ENCODE peak calls at places on chromosome 11, in eight cellular contexts. One of them, this sample, is unnamed.

GRCh38 chr11:124608146-124608545 is 3.1 kb upstream of the PANX3 start:
- DNase-seq in WTC11: no peak
- DNase-seq in A549: no peak
- DNase-seq in adrenal gland: no peak
- DNase-seq in choroid plexus epithelial cell: no peak
- DNase-seq in Caco-2: no peak
- DNase-seq in PC-9: no peak
- DNase-seq in Calu3: no peak
- DNase-seq in this sample: no peak

GRCh38 chr11:76627541-76628082 is 42.9 kb downstream of the LRRC32 start:
- DNase-seq in WTC11: no peak
- DNase-seq in adrenal gland: peak
- DNase-seq in A549: no peak
- DNase-seq in PC-9: no peak
- DNase-seq in Caco-2: no peak
- DNase-seq in Calu3: no peak
- DNase-seq in choroid plexus epithelial cell: no peak
- DNase-seq in this sample: no peak

GRCh38 chr11:64268687-64269379 is 15.6 kb downstream of the BAD start:
- DNase-seq in WTC11: peak
- DNase-seq in PC-9: peak
- DNase-seq in Calu3: peak
- DNase-seq in Caco-2: peak
- DNase-seq in adrenal gland: peak
- DNase-seq in choroid plexus epithelial cell: peak
- DNase-seq in A549: no peak
- DNase-seq in this sample: peak

GRCh38 chr11:83092488-83093384 is 21.0 kb upstream of the RAB30 start:
- DNase-seq in choroid plexus epithelial cell: peak
- DNase-seq in WTC11: no peak
- DNase-seq in A549: peak
- DNase-seq in Caco-2: peak
- DNase-seq in Calu3: peak
- DNase-seq in PC-9: peak
- DNase-seq in adrenal gland: peak
- DNase-seq in this sample: no peak

GRCh38 chr11:48094643-48095339 is 114.4 kb downstream of the PTPRJ start:
- DNase-seq in Caco-2: no peak
- DNase-seq in A549: no peak
- DNase-seq in Calu3: no peak
- DNase-seq in choroid plexus epithelial cell: no peak
- DNase-seq in PC-9: no peak
- DNase-seq in adrenal gland: no peak
- DNase-seq in WTC11: no peak
- DNase-seq in this sample: no peak

GRCh38 chr11:57903441-57904123 is 120.1 kb upstream of the OR9Q1 start:
- DNase-seq in PC-9: peak
- DNase-seq in WTC11: no peak
- DNase-seq in choroid plexus epithelial cell: no peak
- DNase-seq in adrenal gland: no peak
- DNase-seq in Caco-2: peak
- DNase-seq in A549: peak
- DNase-seq in Calu3: peak
- DNase-seq in this sample: no peak

GRCh38 chr11:96197221-96197620 is 145.8 kb downstream of the MAML2 start:
- DNase-seq in adrenal gland: no peak
- DNase-seq in WTC11: no peak
- DNase-seq in A549: no peak
- DNase-seq in Calu3: no peak
- DNase-seq in Caco-2: no peak
- DNase-seq in PC-9: no peak
- DNase-seq in choroid plexus epithelial cell: peak
- DNase-seq in this sample: no peak

GRCh38 chr11:4118107-4118506 is 23.5 kb downstream of the RRM1 start:
- DNase-seq in PC-9: no peak
- DNase-seq in Caco-2: no peak
- DNase-seq in adrenal gland: no peak
- DNase-seq in WTC11: no peak
- DNase-seq in choroid plexus epithelial cell: peak
- DNase-seq in A549: no peak
- DNase-seq in Calu3: no peak
- DNase-seq in this sample: no peak

GRCh38 chr11:129917231-129917630 is 21.9 kb upstream of the NFRKB start:
- DNase-seq in PC-9: no peak
- DNase-seq in choroid plexus epithelial cell: no peak
- DNase-seq in WTC11: no peak
- DNase-seq in Caco-2: no peak
- DNase-seq in Calu3: no peak
- DNase-seq in adrenal gland: no peak
- DNase-seq in A549: no peak
- DNase-seq in this sample: no peak

GRCh38 chr11:44275961-44276550 is 33.9 kb downstream of the ALX4 start:
- DNase-seq in A549: no peak
- DNase-seq in Caco-2: no peak
- DNase-seq in adrenal gland: no peak
- DNase-seq in WTC11: no peak
- DNase-seq in Calu3: no peak
- DNase-seq in PC-9: no peak
- DNase-seq in choroid plexus epithelial cell: no peak
- DNase-seq in this sample: no peak

GRCh38 chr11:38153985-38154384 is 1555.9 kb upstream of the RAG2 start:
- DNase-seq in WTC11: no peak
- DNase-seq in A549: no peak
- DNase-seq in adrenal gland: no peak
- DNase-seq in Calu3: no peak
- DNase-seq in PC-9: no peak
- DNase-seq in Caco-2: no peak
- DNase-seq in choroid plexus epithelial cell: no peak
- DNase-seq in this sample: no peak

GRCh38 chr11:124119103-124119502 is 3.9 kb downstream of the VWA5A start:
- DNase-seq in Calu3: no peak
- DNase-seq in A549: no peak
- DNase-seq in adrenal gland: no peak
- DNase-seq in PC-9: no peak
- DNase-seq in choroid plexus epithelial cell: no peak
- DNase-seq in Caco-2: no peak
- DNase-seq in WTC11: no peak
- DNase-seq in this sample: no peak

GRCh38 chr11:33936745-33937612 is 45.1 kb upstream of the LMO2 start:
- DNase-seq in PC-9: no peak
- DNase-seq in Caco-2: no peak
- DNase-seq in choroid plexus epithelial cell: peak
- DNase-seq in adrenal gland: peak
- DNase-seq in A549: no peak
- DNase-seq in WTC11: no peak
- DNase-seq in Calu3: peak
- DNase-seq in this sample: peak

GRCh38 chr11:93032580-93032979 is 63.1 kb downstream of the MTNR1B start:
- DNase-seq in A549: no peak
- DNase-seq in adrenal gland: no peak
- DNase-seq in Caco-2: no peak
- DNase-seq in Calu3: no peak
- DNase-seq in WTC11: no peak
- DNase-seq in choroid plexus epithelial cell: peak
- DNase-seq in PC-9: no peak
- DNase-seq in this sample: no peak

GRCh38 chr11:61335355-61335710 is 2.3 kb downstream of the TKFC start:
- DNase-seq in Caco-2: no peak
- DNase-seq in WTC11: no peak
- DNase-seq in A549: no peak
- DNase-seq in Calu3: no peak
- DNase-seq in adrenal gland: no peak
- DNase-seq in PC-9: no peak
- DNase-seq in choroid plexus epithelial cell: no peak
- DNase-seq in this sample: peak

GRCh38 chr11:73121692-73122091 is 20.4 kb downstream of the FCHSD2 start:
- DNase-seq in A549: no peak
- DNase-seq in Calu3: no peak
- DNase-seq in choroid plexus epithelial cell: no peak
- DNase-seq in PC-9: no peak
- DNase-seq in Caco-2: no peak
- DNase-seq in WTC11: no peak
- DNase-seq in adrenal gland: no peak
- DNase-seq in this sample: no peak

GRCh38 chr11:47987781-47988180 is 7.4 kb downstream of the PTPRJ start:
- DNase-seq in choroid plexus epithelial cell: no peak
- DNase-seq in WTC11: no peak
- DNase-seq in A549: no peak
- DNase-seq in adrenal gland: no peak
- DNase-seq in Calu3: peak
- DNase-seq in Caco-2: no peak
- DNase-seq in PC-9: no peak
- DNase-seq in this sample: no peak

DNA sequence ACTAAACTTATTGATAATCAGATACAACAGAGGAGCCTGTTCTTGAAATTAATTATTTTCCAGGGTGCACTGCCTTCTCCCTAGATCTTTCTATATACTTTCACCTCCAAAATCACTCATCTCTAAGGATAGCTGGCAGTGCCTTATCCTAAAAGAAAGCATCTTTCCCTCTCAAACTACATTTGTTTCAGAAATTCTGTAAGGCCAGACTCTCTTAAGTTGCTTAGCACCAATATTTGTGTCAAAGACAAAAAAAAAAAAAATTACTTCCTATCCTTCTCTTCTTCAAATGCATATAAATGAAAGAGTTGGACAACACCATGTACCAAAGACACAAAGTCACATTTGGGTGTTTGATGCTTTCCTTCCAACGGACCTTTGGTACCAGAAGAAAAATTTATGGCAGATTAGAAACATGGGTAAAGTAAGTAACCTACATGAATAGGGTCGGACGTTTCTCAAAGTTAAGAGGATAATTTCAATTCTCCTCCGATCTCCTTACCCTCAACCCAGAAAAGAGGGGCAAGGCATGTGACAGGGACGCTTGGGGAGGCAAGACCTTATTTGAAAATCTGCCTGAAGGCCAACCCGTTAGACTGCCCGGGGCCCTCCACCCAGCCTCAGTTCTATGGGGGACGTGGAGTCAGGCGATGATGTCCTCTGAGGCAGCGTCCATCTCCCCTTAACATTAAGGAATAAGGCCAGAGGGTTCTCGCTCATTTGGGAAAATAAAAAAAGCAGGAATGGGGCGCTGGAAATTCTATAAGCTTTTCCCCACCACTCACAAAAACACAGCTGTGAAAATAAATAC is 66.3 kb downstream of the ETS1 start:
- DNase-seq in Calu3: no peak
- DNase-seq in A549: no peak
- DNase-seq in WTC11: no peak
- DNase-seq in PC-9: no peak
- DNase-seq in adrenal gland: no peak
- DNase-seq in choroid plexus epithelial cell: no peak
- DNase-seq in Caco-2: no peak
- DNase-seq in this sample: no peak
- TF ChIP-seq CTCF in Calu3: no peak
- TF ChIP-seq CTCF in A549: no peak
- TF ChIP-seq CTCF in WTC11: no peak
- TF ChIP-seq CTCF in PC-9: no peak
- TF ChIP-seq CTCF in adrenal gland: no peak
- TF ChIP-seq CTCF in choroid plexus epithelial cell: no peak
- TF ChIP-seq CTCF in Caco-2: no peak
- TF ChIP-seq CTCF in this sample: peak

GRCh38 chr11:30328676-30329075 is 5.8 kb downstream of the ARL14EP start:
- DNase-seq in adrenal gland: no peak
- DNase-seq in choroid plexus epithelial cell: peak
- DNase-seq in PC-9: no peak
- DNase-seq in WTC11: no peak
- DNase-seq in Caco-2: no peak
- DNase-seq in A549: no peak
- DNase-seq in Calu3: no peak
- DNase-seq in this sample: no peak

GRCh38 chr11:30329150-30329940 is 6.4 kb downstream of the ARL14EP start:
- DNase-seq in A549: no peak
- DNase-seq in PC-9: no peak
- DNase-seq in choroid plexus epithelial cell: no peak
- DNase-seq in WTC11: no peak
- DNase-seq in Caco-2: no peak
- DNase-seq in Calu3: no peak
- DNase-seq in adrenal gland: no peak
- DNase-seq in this sample: no peak

GRCh38 chr11:30333405-30333804 is 10.5 kb downstream of the ARL14EP start:
- DNase-seq in Calu3: peak
- DNase-seq in WTC11: no peak
- DNase-seq in PC-9: no peak
- DNase-seq in Caco-2: no peak
- DNase-seq in A549: no peak
- DNase-seq in choroid plexus epithelial cell: peak
- DNase-seq in adrenal gland: no peak
- DNase-seq in this sample: peak
- TF ChIP-seq CTCF in Calu3: no peak
- TF ChIP-seq CTCF in WTC11: no peak
- TF ChIP-seq CTCF in PC-9: peak
- TF ChIP-seq CTCF in Caco-2: peak
- TF ChIP-seq CTCF in A549: peak
- TF ChIP-seq CTCF in choroid plexus epithelial cell: peak
- TF ChIP-seq CTCF in adrenal gland: peak
- TF ChIP-seq CTCF in this sample: peak

DNA sequence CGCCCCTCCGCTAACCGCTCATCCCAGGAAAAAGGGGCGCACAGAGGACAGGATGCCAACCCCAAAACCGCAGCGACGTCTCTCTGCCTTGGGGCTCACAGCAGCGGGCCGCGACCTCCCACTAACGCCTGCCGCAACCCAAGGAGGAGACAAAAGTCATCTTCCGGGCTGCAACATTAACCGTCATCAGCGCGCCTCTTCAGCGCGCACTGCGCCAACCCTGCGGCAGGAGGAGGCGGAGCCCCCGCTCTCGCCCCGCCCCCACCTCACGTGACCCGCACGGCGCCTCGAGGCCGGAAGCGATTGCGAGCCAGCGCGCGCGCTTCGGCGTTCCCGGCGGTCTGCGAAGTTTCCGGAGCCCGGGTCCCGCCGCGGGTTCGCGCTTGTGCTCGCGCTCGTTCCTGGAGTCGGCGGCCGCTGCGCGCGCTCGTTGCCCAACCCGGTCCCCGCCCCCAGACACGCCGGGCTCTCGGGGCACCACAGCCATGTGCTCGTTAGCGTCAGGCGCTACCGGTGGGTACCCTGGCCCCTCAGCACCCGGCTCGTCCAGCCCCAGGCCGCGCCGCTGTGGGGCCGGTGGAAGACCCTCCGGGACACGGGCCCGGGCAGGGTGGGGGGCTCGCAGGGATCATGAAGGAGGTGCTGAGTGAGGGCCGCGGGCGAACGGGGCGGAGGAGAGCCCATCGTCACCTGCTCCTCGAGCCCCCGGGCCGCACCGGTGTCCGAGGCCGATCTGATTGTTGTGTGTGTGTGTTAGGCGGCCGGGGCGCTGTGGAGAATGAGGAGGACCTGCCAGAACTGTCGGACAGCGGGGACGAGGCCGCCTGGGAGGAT is at the start of gene PRMT3:
- DNase-seq in choroid plexus epithelial cell: peak
- DNase-seq in Calu3: peak
- DNase-seq in Caco-2: peak
- DNase-seq in adrenal gland: peak
- DNase-seq in PC-9: peak
- DNase-seq in WTC11: peak
- DNase-seq in A549: peak
- DNase-seq in this sample: peak
- TF ChIP-seq CTCF in choroid plexus epithelial cell: no peak
- TF ChIP-seq CTCF in Calu3: peak
- TF ChIP-seq CTCF in Caco-2: peak
- TF ChIP-seq CTCF in adrenal gland: peak
- TF ChIP-seq CTCF in PC-9: peak
- TF ChIP-seq CTCF in WTC11: peak
- TF ChIP-seq CTCF in A549: peak
- TF ChIP-seq CTCF in this sample: no peak

GRCh38 chr11:3109434-3109833 is 52.2 kb upstream of the CARS1 start:
- DNase-seq in adrenal gland: no peak
- DNase-seq in Caco-2: no peak
- DNase-seq in PC-9: no peak
- DNase-seq in Calu3: no peak
- DNase-seq in WTC11: peak
- DNase-seq in A549: no peak
- DNase-seq in choroid plexus epithelial cell: no peak
- DNase-seq in this sample: no peak
- TF ChIP-seq CTCF in adrenal gland: no peak
- TF ChIP-seq CTCF in Caco-2: no peak
- TF ChIP-seq CTCF in PC-9: no peak
- TF ChIP-seq CTCF in Calu3: no peak
- TF ChIP-seq CTCF in WTC11: no peak
- TF ChIP-seq CTCF in A549: no peak
- TF ChIP-seq CTCF in choroid plexus epithelial cell: no peak
- TF ChIP-seq CTCF in this sample: no peak

This sample was measured in cardiac muscle cell.